ENCODE peak calls at places on chromosome 6, in seven cellular contexts. Q is H1, Y is upper lobe of right lung, M is right cardiac atrium, V is posterior vena cava, O is Panc1, L is NCI-H1092. A is an unnamed sample.

GRCh38 chr6:73694711-73695411 is 1.1 kb upstream of the CD109 start:
- DNase-seq in Q (no peak), Y (no peak), M (no peak), V (no peak), O (peak), L (no peak), A (no peak)

GRCh38 chr6:130896249-130896648 is 69.0 kb downstream of the SMLR1 start:
- DNase-seq in Q (no peak), Y (no peak), M (no peak), V (no peak), O (no peak), L (no peak), A (no peak)

GRCh38 chr6:84597238-84597875 is 167.0 kb downstream of the TBX18 start:
- DNase-seq in Q (no peak), Y (no peak), M (no peak), V (no peak), O (no peak), L (no peak), A (no peak)

GRCh38 chr6:110017946-110018345 is 39.8 kb downstream of the GPR6 start:
- DNase-seq in Q (no peak), Y (no peak), M (no peak), V (no peak), O (no peak), L (no peak), A (no peak)

GRCh38 chr6:150391890-150392289 is 23.1 kb downstream of the IYD start:
- DNase-seq in Q (no peak), Y (no peak), M (no peak), V (no peak), O (no peak), L (no peak), A (no peak)

GRCh38 chr6:29908710-29909109 is 33.6 kb upstream of the HLA-A start:
- DNase-seq in Q (no peak), Y (no peak), M (no peak), V (no peak), O (no peak), L (no peak), A (no peak)

GRCh38 chr6:54802775-54803631 is 43.6 kb upstream of the FAM83B start:
- DNase-seq in Q (no peak), Y (no peak), M (no peak), V (no peak), O (no peak), L (no peak), A (no peak)

GRCh38 chr6:16409531-16410441 is 171.4 kb downstream of the GMPR start:
- DNase-seq in Q (peak), Y (peak), M (peak), V (no peak), O (peak), L (no peak), A (peak)

GRCh38 chr6:111679126-111679525 is 73.4 kb upstream of the TRAF3IP2 start:
- DNase-seq in Q (no peak), Y (no peak), M (no peak), V (no peak), O (no peak), L (no peak), A (no peak)

GRCh38 chr6:39003072-39003471 is 45.5 kb upstream of the GLP1R start:
- DNase-seq in Q (no peak), Y (no peak), M (no peak), V (no peak), O (no peak), L (peak), A (no peak)

GRCh38 chr6:70180904-70181599 is 121.8 kb downstream of the COL9A1 start:
- DNase-seq in Q (no peak), Y (no peak), M (no peak), V (no peak), O (no peak), L (no peak), A (no peak)

GRCh38 chr6:139881728-139882211 is 507.3 kb upstream of the CITED2 start:
- DNase-seq in Q (peak), Y (no peak), M (no peak), V (no peak), O (peak), L (peak), A (peak)

GRCh38 chr6:9308284-9308683 is 872.9 kb upstream of the SLC35B3 start:
- DNase-seq in Q (no peak), Y (no peak), M (no peak), V (no peak), O (no peak), L (no peak), A (no peak)

GRCh38 chr6:26327450-26328264 is 37.3 kb upstream of the BTN3A2 start:
- DNase-seq in Q (peak), Y (no peak), M (no peak), V (no peak), O (no peak), L (peak), A (peak)

GRCh38 chr6:101830501-101831031 is 437.1 kb downstream of the GRIK2 start:
- DNase-seq in Q (no peak), Y (no peak), M (no peak), V (no peak), O (no peak), L (no peak), A (no peak)

GRCh38 chr6:168035661-168036616 is 38.5 kb downstream of the KIF25 start:
- DNase-seq in Q (no peak), Y (no peak), M (peak), V (peak), O (no peak), L (no peak), A (no peak)

A was measured in immature natural killer cell.